ENCODE peak calls at places on chromosomes 4 and X, in four cellular contexts. J is prostate gland, M is endothelial cell, U is OCI-LY7. R is an unnamed sample.

GRCh38 chr4:174255790-174256189 is 27.7 kb downstream of the FBXO8 start:
- DNase-seq in J (no peak), M (no peak), U (no peak), R (peak; percentile 23)

GRCh38 chr4:6345866-6346265 is 76.2 kb downstream of the WFS1 start:
- DNase-seq in J (no peak), M (no peak), U (no peak), R (no peak)

GRCh38 chr4:23855912-23856605 is 33.8 kb downstream of the PPARGC1A start:
- DNase-seq in J (no peak), M (no peak), U (no peak), R (no peak)

GRCh38 chr4:168550071-168550766 is 53.4 kb downstream of the PALLD start:
- DNase-seq in J (no peak), M (no peak), U (no peak), R (no peak)

GRCh38 chr4:142719854-142720541 is 126.1 kb downstream of the INPP4B start:
- DNase-seq in J (no peak), M (no peak), U (peak; percentile 5), R (no peak)

GRCh38 chrX:23694606-23695005 is 27.3 kb downstream of the PRDX4 start:
- DNase-seq in J (peak; percentile 46), M (peak; percentile 10), U (peak; percentile 65), R (peak; percentile 23)

GRCh38 chr4:123232439-123232838 is 164.2 kb upstream of the SPRY1 start:
- DNase-seq in J (no peak), M (no peak), U (no peak), R (no peak)

GRCh38 chr4:21077967-21078366 is 377.7 kb downstream of the PACRGL start:
- DNase-seq in J (no peak), M (no peak), U (no peak), R (no peak)

GRCh38 chrX:134396174-134396573 is 63.8 kb upstream of the HPRT1 start:
- DNase-seq in J (no peak), M (no peak), U (peak; percentile 8), R (no peak)

GRCh38 chrX:71623714-71624113 is 5.4 kb upstream of the CXCR3 start:
- DNase-seq in J (no peak), M (no peak), U (no peak), R (no peak)

GRCh38 chr4:23368081-23368697 is 521.7 kb downstream of the PPARGC1A start:
- DNase-seq in J (no peak), M (peak; percentile 45), U (no peak), R (peak; percentile 69)

GRCh38 chr4:53185853-53186590 is 179.8 kb downstream of the SCFD2 start:
- DNase-seq in J (no peak), M (no peak), U (no peak), R (no peak)

GRCh38 chrX:109840585-109840984 is 107.5 kb upstream of the ACSL4 start:
- DNase-seq in J (no peak), M (no peak), U (no peak), R (no peak)

GRCh38 chrX:140762061-140762460 is 52.5 kb downstream of the LINC00632 start:
- DNase-seq in J (peak; percentile 3), M (peak; percentile 49), U (peak; percentile 54), R (peak; percentile 44)

GRCh38 chrX:130793966-130794365 is 109.0 kb downstream of the ENOX2 start:
- DNase-seq in J (no peak), M (no peak), U (no peak), R (no peak)

GRCh38 chrX:57821703-57822375 is 88.4 kb downstream of the ZXDA start:
- DNase-seq in J (peak; percentile 25), M (peak; percentile 18), U (peak; percentile 65), R (no peak)

GRCh38 chr4:82099863-82100579 is 273.8 kb downstream of the HNRNPD start:
- DNase-seq in J (no peak), M (no peak), U (no peak), R (no peak)

GRCh38 chr4:128450326-128451120 is 162.9 kb upstream of the PGRMC2 start:
- DNase-seq in J (no peak), M (no peak), U (no peak), R (no peak)

GRCh38 chrX:39592776-39593175 is 505.0 kb downstream of the BCOR start:
- DNase-seq in J (no peak), M (no peak), U (no peak), R (no peak)

GRCh38 chrX:19593684-19594083 is 78.4 kb upstream of the MAP3K15 start:
- DNase-seq in J (no peak), M (no peak), U (peak; percentile 48), R (no peak)

GRCh38 chrX:24465524-24465850 is 401 bp downstream of the PDK3 start:
- DNase-seq in J (no peak), M (no peak), U (no peak), R (no peak)

GRCh38 chrX:10749113-10749512 is 128.7 kb upstream of the MID1 start:
- DNase-seq in J (no peak), M (no peak), U (no peak), R (no peak)

DNA sequence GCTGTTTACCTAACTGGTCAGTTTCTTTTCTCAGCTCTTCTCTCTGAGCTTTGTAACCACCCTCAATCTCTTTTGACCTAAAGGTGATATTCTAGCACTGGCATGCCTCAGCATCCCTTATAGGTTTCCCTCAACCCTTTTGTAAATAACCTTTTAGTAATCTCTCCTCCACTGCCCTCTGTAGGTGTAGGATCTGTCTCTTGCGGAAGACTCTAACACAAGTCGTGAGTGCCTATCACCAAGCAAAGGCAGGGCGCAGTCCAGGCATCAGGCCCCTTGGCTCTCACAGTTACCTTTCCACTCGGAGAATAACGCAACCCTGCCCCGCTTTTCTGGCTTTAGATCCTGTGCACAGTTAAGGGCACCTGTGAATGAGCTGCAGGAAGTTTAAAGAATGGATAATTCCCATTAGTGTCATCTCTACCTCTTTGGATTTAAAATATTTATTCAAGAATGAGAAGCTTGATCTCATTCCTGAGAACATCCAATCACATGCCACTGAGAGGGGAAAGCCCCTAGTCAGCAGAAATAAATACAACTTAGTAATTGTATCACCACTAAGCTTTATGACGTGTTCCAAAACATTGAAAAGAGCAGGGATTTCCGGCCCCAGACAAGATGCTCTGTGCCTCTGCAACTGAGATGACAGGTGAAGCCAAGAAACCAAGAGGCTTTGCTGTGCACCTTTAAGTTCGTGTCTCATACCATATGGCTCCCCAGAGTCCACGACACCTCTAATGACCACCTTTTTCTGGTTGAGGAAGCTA is 58.8 kb downstream of the SPINK2 start:
- DNase-seq in J (no peak), M (no peak), U (no peak), R (no peak)
- TF ChIP-seq CTCF in J (no peak), M (no peak), U (peak; percentile 39), R (no peak)

DNA sequence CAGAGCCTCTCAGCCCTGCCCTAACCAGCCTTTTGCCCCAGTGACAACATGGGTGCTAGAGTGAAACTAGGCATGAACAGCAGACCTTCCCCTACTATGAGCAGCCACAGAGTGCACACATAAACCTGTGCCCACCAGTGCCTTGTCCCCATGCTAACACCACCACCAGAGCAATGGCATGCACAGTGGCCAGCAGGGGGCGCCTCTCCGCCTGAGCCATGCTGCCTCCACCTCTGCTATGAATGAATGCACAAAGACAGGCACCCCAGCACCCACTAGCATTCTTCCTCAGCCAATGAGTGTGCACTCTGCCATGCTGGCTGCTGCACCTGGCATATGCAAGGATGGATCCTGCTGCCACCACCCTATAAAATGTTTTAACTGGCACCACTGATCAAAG is 286.9 kb upstream of the FGF16 start:
- DNase-seq in J (no peak), M (peak; percentile 27), U (peak; percentile 25), R (peak; percentile 29)
- TF ChIP-seq CTCF in J (no peak), M (peak; percentile 28), U (peak; percentile 67), R (no peak)

DNA sequence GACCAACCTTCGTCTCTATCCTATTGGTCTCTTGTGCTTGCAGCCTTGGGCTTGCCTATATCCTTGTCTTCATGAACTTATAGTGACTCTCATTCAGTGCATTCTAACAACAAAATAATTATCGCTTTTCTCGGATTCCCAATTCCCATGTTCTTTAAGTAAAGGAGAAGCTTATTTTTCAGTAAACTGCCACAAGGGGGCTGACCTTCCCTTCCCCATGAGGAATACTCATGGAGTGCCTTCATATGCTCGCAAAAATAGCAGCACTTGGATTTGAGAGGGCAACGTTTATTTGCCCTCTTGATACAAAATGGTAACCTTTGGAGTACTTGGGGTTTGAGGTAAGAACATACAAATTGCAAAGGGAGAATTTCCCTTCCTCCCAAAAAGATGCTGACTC is 183.2 kb upstream of the TENT5D start:
- DNase-seq in J (no peak), M (no peak), U (no peak), R (no peak)
- TF ChIP-seq CTCF in J (no peak), M (no peak), U (no peak), R (peak; percentile 29)

GRCh38 chr4:69026974-69027373 is 69.3 kb upstream of the UGT2B7 start:
- DNase-seq in J (no peak), M (no peak), U (no peak), R (no peak)

GRCh38 chr4:69025999-69026387 is 70.3 kb upstream of the UGT2B7 start:
- DNase-seq in J (no peak), M (no peak), U (no peak), R (no peak)

DNA sequence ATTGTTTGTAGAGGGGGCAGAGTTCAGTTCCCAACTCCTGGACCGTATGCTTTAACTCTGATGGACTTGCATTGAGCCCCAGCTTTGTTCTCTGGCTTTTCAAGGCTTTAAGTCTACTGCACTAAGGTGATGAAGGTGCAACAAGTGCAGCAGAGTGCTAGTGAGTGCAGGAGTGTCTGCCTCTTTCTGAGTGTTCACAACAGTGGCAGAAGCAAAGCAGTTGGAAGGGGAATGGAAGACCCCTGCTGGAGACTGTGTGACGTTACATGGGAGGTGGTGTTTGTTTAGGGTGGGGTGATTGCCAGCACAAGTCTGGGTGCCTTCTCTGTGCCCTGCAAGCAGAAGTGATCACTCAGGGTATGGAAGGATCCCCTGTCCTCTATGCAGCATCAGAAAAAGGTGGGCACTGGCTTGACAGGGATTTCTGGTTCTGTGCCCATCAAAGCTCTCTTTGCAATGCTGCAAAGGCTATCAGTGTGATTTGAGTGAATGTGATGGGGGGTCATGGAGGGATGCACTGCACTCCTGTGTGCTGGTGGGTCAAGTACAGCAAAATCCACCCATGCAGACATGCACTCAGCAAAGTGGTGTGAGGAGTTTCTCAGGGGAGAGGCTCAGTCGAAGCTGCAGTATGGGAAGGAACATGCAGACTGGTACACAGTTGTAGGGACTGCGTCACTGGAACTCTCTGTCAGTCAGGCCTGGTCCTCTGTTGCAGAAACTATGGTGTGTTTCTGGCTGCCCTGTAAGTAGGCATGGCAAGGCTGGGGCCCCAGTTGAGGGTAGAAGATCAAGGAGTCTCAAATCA is 70.9 kb upstream of the UGT2B7 start:
- DNase-seq in J (no peak), M (peak; percentile 15), U (peak; percentile 1), R (peak; percentile 25)
- TF ChIP-seq CTCF in J (no peak), M (peak; percentile 52), U (peak; percentile 50), R (peak; percentile 67)

GRCh38 chr4:90181644-90182043 is 54.5 kb downstream of the CCSER1 start:
- DNase-seq in J (no peak), M (no peak), U (no peak), R (no peak)
- TF ChIP-seq CTCF in J (no peak), M (no peak), U (no peak), R (no peak)

DNA sequence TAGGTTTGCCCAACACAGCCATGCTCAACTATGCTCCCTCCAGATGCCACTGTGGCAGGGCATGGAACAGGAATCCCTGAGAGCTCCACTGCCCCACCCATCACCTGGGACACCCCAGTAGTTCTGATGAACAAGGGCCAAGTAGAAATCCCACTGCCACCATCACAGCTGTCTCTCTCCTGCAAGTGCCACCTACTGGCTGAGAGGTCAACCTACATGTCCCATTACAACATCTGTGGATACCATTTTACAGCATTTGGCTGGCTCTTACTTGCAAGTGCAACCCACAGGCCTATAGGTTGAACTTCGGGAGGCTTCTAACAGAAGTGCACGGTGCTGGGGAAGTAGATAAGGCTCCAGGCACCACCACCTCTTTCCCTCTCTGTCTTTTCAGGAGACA is 142.5 kb downstream of the CXXC4 start:
- DNase-seq in J (no peak), M (no peak), U (peak; percentile 1), R (no peak)
- TF ChIP-seq CTCF in J (no peak), M (peak; percentile 34), U (peak; percentile 52), R (no peak)